ENCODE peak calls at places on chromosomes 1 and 21, in nine cellular contexts. F, W, T, P, O, Z, X, D and H are unnamed samples.

GRCh38 chr1:6353948-6354658 is 39.5 kb downstream of the ACOT7 start:
- DNase-seq in F (no peak), W (no peak), T (no peak), P (no peak), O (no peak), Z (no peak), X (no peak), D (peak), H (no peak)

GRCh38 chr1:15153842-15154479 is 414 bp downstream of the TMEM51 start:
- DNase-seq in F (peak), W (no peak), T (no peak), P (peak), O (peak), Z (peak), X (no peak), D (peak), H (peak)

GRCh38 chr1:8012955-8013354 is 13.2 kb downstream of the ERRFI1 start:
- DNase-seq in F (no peak), W (no peak), T (no peak), P (no peak), O (no peak), Z (no peak), X (no peak), D (no peak), H (no peak)

GRCh38 chr1:211635602-211636205 is 39.7 kb downstream of the NEK2 start:
- DNase-seq in F (no peak), W (no peak), T (no peak), P (no peak), O (no peak), Z (no peak), X (no peak), D (no peak), H (no peak)

GRCh38 chr1:222138095-222138494 is 396.2 kb upstream of the DUSP10 start:
- DNase-seq in F (no peak), W (no peak), T (no peak), P (no peak), O (no peak), Z (no peak), X (no peak), D (no peak), H (no peak)

GRCh38 chr1:205229916-205230700 is 2.4 kb downstream of the TMCC2 start:
- DNase-seq in F (no peak), W (no peak), T (no peak), P (no peak), O (no peak), Z (no peak), X (no peak), D (no peak), H (no peak)

GRCh38 chr1:179706339-179706941 is 36.7 kb upstream of the FAM163A start:
- DNase-seq in F (peak), W (peak), T (peak), P (peak), O (peak), Z (peak), X (peak), D (peak), H (peak)

GRCh38 chr21:45226540-45227326 is 61.0 kb downstream of the POFUT2 start:
- DNase-seq in F (peak), W (peak), T (no peak), P (no peak), O (no peak), Z (no peak), X (no peak), D (no peak), H (no peak)

GRCh38 chr1:86429122-86429725 is 5.3 kb downstream of the CLCA2 start:
- DNase-seq in F (no peak), W (no peak), T (no peak), P (no peak), O (no peak), Z (no peak), X (no peak), D (no peak), H (no peak)

GRCh38 chr1:2934173-2934540 is 87.1 kb upstream of the ACTRT2 start:
- DNase-seq in F (no peak), W (no peak), T (no peak), P (no peak), O (no peak), Z (no peak), X (no peak), D (no peak), H (no peak)

GRCh38 chr1:88168126-88168525 is 515.9 kb upstream of the PKN2 start:
- DNase-seq in F (no peak), W (no peak), T (no peak), P (no peak), O (no peak), Z (no peak), X (no peak), D (no peak), H (no peak)

GRCh38 chr1:167717351-167717750 is 4.4 kb upstream of the MPZL1 start:
- DNase-seq in F (no peak), W (no peak), T (no peak), P (no peak), O (no peak), Z (no peak), X (no peak), D (no peak), H (no peak)

GRCh38 chr1:52152976-52153375 is 11.1 kb downstream of the ZFYVE9 start:
- DNase-seq in F (no peak), W (no peak), T (no peak), P (no peak), O (no peak), Z (no peak), X (no peak), D (no peak), H (no peak)

GRCh38 chr1:48688102-48688760 is 88.5 kb downstream of the BEND5 start:
- DNase-seq in F (no peak), W (no peak), T (no peak), P (no peak), O (no peak), Z (no peak), X (no peak), D (peak), H (no peak)

GRCh38 chr1:152013664-152014237 is 20.1 kb upstream of the S100A10 start:
- DNase-seq in F (peak), W (no peak), T (no peak), P (no peak), O (peak), Z (no peak), X (no peak), D (peak), H (no peak)